ENCODE peak calls at places on chromosomes 11 and 22, in four cellular contexts. G is Calu3, L is left ventricle myocardium inferior, A is spleen. D is an unnamed sample.

GRCh38 chr22:18950141-18950540 is 14.0 kb upstream of the PRODH start:
- DNase-seq in G (no peak), L (no peak), A (no peak), D (no peak)

GRCh38 chr11:26228778-26229177 is 103.2 kb upstream of the ANO3 start:
- DNase-seq in G (no peak), L (no peak), A (no peak), D (no peak)

GRCh38 chr11:70152244-70152643 is 50.9 kb upstream of the FADD start:
- DNase-seq in G (no peak), L (no peak), A (no peak), D (no peak)

GRCh38 chr22:25742918-25743708 is 1.1 kb downstream of the MYO18B start:
- DNase-seq in G (no peak), L (no peak), A (no peak), D (no peak)

GRCh38 chr11:74070713-74071506 is 62.0 kb upstream of the UCP3 start:
- DNase-seq in G (no peak), L (no peak), A (no peak), D (no peak)

GRCh38 chr22:46968359-46968740 is 205.9 kb downstream of the TBC1D22A start:
- DNase-seq in G (no peak), L (no peak), A (no peak), D (no peak)

GRCh38 chr11:72793452-72794367 is at the start of gene STARD10:
- DNase-seq in G (peak), L (peak), A (peak), D (peak)

GRCh38 chr22:37275622-37276021 is 6.7 kb upstream of the CYTH4 start:
- DNase-seq in G (no peak), L (no peak), A (no peak), D (no peak)

GRCh38 chr22:20128619-20128901 is 3.0 kb upstream of the ZDHHC8 start:
- DNase-seq in G (no peak), L (no peak), A (no peak), D (no peak)

GRCh38 chr11:133708547-133709051 is 136.7 kb downstream of the SPATA19 start:
- DNase-seq in G (no peak), L (no peak), A (no peak), D (no peak)

GRCh38 chr11:65920035-65920802 is 993 bp downstream of the DRAP1 start:
- DNase-seq in G (no peak), L (peak), A (peak), D (no peak)

GRCh38 chr11:111819161-111820058 is 52.0 kb downstream of the ALG9 start:
- DNase-seq in G (no peak), L (no peak), A (no peak), D (no peak)

GRCh38 chr22:40666151-40666848 is 13.0 kb upstream of the MCHR1 start:
- DNase-seq in G (no peak), L (peak), A (no peak), D (no peak)

GRCh38 chr11:15975742-15976141 is 380.6 kb downstream of the SOX6 start:
- DNase-seq in G (no peak), L (no peak), A (no peak), D (no peak)

GRCh38 chr22:23754980-23755636 is 883 bp upstream of the VPREB3 start:
- DNase-seq in G (no peak), L (no peak), A (no peak), D (peak)

GRCh38 chr22:23752090-23752691 is 1.3 kb upstream of the ZNF70 start:
- DNase-seq in G (no peak), L (no peak), A (peak), D (peak)

GRCh38 chr22:23754220-23754919 is at the start of gene VPREB3:
- DNase-seq in G (no peak), L (no peak), A (peak), D (peak)

GRCh38 chr22:23752750-23753149 is 1.5 kb downstream of the VPREB3 start:
- DNase-seq in G (no peak), L (no peak), A (peak), D (peak)

GRCh38 chr22:23753371-23753770 is 854 bp downstream of the VPREB3 start:
- DNase-seq in G (no peak), L (no peak), A (no peak), D (peak)
- TF ChIP-seq CTCF in G (no peak), L (no peak), A (no peak), D (no peak)

DNA sequence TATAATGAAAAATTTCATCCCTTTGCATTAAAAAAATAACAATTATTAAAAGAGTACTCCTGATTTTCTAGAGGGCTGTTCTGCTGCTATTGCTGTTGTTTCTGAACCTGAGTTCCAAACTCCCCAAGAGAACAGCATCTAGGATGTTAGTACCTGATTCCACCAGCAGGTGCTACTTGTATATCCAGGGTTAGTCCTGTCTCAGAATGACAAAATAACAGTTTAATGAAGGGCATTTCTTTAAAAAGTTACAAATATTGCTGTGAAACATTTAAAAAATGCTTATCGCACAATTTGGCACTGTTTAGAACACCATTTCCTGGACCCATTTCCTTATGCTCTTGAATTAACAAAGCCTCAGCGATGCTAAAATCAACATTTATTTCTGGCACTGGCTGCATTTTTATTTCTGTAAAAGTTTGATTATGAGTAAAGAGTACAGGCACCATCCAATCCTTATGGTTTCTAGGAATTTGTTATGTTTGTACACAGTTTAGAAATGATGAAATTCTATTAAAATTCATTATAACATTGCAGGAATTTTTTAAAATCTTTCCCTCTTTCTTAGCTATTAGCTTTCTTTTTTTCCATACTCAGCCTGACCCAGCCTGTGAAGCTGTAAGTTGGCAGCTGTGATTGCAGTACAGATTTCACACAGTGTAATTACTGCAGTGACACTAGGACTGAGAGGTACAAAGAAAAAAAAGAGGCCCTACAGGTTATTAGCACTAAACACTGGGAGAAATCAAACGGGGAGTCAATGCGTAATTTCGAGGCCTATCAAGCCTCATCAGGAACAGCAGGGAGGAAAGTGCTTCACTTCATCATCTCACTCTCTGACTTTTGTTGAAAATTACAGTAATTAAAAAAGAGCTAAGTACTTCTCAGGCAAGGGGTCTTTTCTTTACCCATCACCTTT is 208.8 kb downstream of the DCDC1 start:
- DNase-seq in G (no peak), L (no peak), A (no peak), D (no peak)
- TF ChIP-seq CTCF in G (peak), L (peak), A (no peak), D (no peak)

DNA sequence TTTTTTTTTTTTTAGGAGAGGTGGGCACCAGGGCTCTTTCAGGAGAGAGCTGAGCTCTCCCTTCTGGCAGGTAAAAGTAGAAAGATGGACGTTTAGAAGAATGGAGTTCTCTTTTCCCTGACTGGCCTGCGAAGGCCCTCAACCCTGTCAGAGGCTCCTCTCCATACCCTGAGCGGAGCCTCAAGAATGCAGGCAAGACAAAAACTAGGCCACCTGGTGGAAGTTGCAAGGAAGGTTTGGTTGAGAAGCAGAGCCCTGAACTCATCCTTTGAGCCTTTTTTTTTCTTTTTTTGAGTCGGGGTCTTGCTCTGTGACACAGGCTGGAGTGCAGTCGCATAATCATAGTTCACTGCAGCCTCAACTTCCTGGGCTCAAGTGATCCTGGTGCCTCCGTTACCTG is 1.4 kb downstream of the OTOG start:
- DNase-seq in G (no peak), L (no peak), A (no peak), D (no peak)
- TF ChIP-seq CTCF in G (no peak), L (no peak), A (no peak), D (no peak)

GRCh38 chr11:63536669-63537292 is at the start of gene PLAAT4:
- DNase-seq in G (peak), L (peak), A (no peak), D (peak)
- TF ChIP-seq CTCF in G (no peak), L (no peak), A (no peak), D (no peak)

DNA sequence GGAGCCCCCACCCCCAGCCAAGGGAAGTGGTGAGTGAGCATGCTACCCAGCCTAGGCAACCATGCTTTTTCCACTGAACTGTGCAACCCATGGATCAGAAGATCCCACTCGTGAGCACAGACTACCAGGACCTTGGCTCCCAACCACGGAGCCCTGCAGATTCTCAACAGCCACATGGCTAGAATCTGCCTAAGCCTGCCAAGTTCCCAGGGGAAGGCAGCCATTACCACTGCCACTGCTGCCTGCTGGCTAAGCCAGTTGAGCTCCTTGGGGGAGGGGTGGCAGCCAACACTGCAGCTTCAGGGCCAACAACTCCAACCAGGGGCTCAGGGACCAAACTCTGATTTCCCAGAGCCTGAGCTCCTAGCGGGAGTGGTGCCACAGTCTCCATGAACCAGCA is 195.8 kb downstream of the DLG2 start:
- DNase-seq in G (no peak), L (no peak), A (no peak), D (no peak)
- TF ChIP-seq CTCF in G (no peak), L (no peak), A (no peak), D (no peak)